ENCODE peak calls at places on chromosomes 3 and 15, in four cellular contexts. R is activated CD8-positive, alpha-beta T cell treated with anti-CD3 and anti-CD28 coated beads for 36 hours; V is CD8-positive, alpha-beta T cell; H is esophagus squamous epithelium. C is an unnamed sample.

GRCh38 chr3:167110906-167111305 is 269.2 kb downstream of the ZBBX start:
- DNase-seq in R (no peak), V (no peak), H (no peak), C (no peak)

GRCh38 chr15:42359990-42360389 is 689 bp downstream of the CAPN3 start:
- DNase-seq in R (no peak), V (no peak), H (no peak), C (no peak)

GRCh38 chr3:134201201-134202130 is 49.2 kb downstream of the RYK start:
- DNase-seq in R (no peak), V (no peak), H (no peak), C (no peak)

GRCh38 chr3:179687967-179688535 is 35.2 kb downstream of the USP13 start:
- DNase-seq in R (no peak), V (no peak), H (no peak), C (no peak)

GRCh38 chr3:101026244-101026643 is 33.0 kb upstream of the ABI3BP start:
- DNase-seq in R (no peak), V (no peak), H (no peak), C (no peak)

GRCh38 chr15:40265355-40265754 is 17.5 kb downstream of the ANKRD63 start:
- DNase-seq in R (no peak), V (no peak), H (no peak), C (no peak)

GRCh38 chr3:46607603-46608028 is 4.7 kb upstream of the FAM240A start:
- DNase-seq in R (no peak), V (no peak), H (no peak), C (no peak)

GRCh38 chr3:70927239-70927638 is 614.8 kb upstream of the MDFIC2 start:
- DNase-seq in R (no peak), V (no peak), H (no peak), C (no peak)

GRCh38 chr3:79016587-79017380 is 751.0 kb downstream of the ROBO1 start:
- DNase-seq in R (no peak), V (no peak), H (no peak), C (no peak)

GRCh38 chr3:4824948-4825325 is 154.3 kb upstream of the BHLHE40 start:
- DNase-seq in R (no peak), V (no peak), H (no peak), C (no peak)

GRCh38 chr3:77620009-77620408 is 580.1 kb downstream of the ROBO2 start:
- DNase-seq in R (no peak), V (no peak), H (no peak), C (no peak)

GRCh38 chr15:58438111-58438510 is 6.3 kb downstream of the LIPC start:
- DNase-seq in R (no peak), V (no peak), H (no peak), C (no peak)

GRCh38 chr3:131688370-131688769 is 185.6 kb upstream of the MRPL3 start:
- DNase-seq in R (no peak), V (no peak), H (no peak), C (no peak)

GRCh38 chr15:81792646-81793045 is 253.2 kb downstream of the MEX3B start:
- DNase-seq in R (no peak), V (no peak), H (no peak), C (no peak)

GRCh38 chr3:101574388-101575156 is 592 bp downstream of the PCNP start:
- DNase-seq in R (peak; percentile 65), V (peak; percentile 56), H (no peak), C (peak; percentile 41)

GRCh38 chr3:158165730-158166129 is 55.8 kb downstream of the RSRC1 start:
- DNase-seq in R (no peak), V (no peak), H (no peak), C (no peak)

GRCh38 chr15:31278056-31278445 is 48.6 kb upstream of the KLF13 start:
- DNase-seq in R (no peak), V (no peak), H (no peak), C (no peak)

GRCh38 chr3:64666171-64666581 is 21.6 kb downstream of the ADAMTS9 start:
- DNase-seq in R (no peak), V (no peak), H (no peak), C (no peak)

GRCh38 chr3:64667887-64668581 is 19.8 kb downstream of the ADAMTS9 start:
- DNase-seq in R (no peak), V (no peak), H (no peak), C (no peak)

GRCh38 chr3:64667138-64667537 is 20.7 kb downstream of the ADAMTS9 start:
- DNase-seq in R (no peak), V (no peak), H (no peak), C (no peak)

GRCh38 chr3:64673159-64673715 is 14.6 kb downstream of the ADAMTS9 start:
- DNase-seq in R (no peak), V (no peak), H (no peak), C (no peak)

DNA sequence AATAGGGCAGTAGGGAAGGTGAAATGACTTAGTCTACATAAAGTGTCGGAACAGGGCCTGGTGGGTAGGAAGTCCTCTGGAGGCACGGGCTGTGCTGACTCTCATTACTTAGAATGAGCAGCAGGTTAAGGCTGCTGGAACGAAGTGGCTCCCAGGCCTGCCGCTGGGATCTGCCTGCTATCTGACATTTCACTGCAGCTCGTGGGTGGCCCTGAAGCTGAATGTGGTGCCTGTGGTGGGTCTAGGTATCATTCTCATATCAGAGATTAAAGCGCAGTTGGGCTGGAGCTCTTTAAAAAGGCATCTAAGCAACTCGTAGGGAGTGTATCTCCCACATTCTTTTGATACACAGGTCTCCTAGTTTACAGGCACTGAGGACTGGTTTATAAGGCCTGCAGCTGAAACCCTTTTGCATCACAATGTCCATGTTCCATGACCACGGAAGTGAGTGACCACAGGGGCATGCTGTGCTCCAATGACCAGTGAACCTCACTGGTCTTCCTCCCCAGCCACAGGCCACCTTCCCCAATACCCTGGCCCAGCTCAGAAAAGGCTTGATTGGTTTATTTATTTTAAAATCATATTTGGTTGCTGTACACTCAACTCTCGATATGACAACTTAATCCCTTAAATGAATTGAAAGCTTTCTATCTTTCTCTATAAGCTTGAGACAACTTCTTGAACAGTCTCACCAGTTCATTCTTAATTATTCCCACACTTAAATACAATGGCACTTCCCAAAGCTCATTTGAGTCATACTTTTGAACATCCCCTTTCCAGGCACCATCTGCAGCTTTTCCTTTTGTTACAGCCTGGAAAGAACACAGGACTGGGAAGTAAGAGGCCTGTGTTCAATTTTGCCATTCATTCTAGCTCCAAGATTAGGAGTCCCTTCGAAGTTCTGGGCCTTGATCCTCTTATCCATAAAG is 19.0 kb downstream of the ADAMTS9 start:
- DNase-seq in R (no peak), V (no peak), H (no peak), C (no peak)
- TF ChIP-seq CTCF in R (no peak), V (no peak), H (no peak), C (no peak)

GRCh38 chr15:25346371-25346770 is 92.5 kb downstream of the UBE3A start:
- DNase-seq in R (no peak), V (no peak), H (no peak), C (no peak)

GRCh38 chr15:25347707-25348106 is 91.1 kb downstream of the UBE3A start:
- DNase-seq in R (no peak), V (no peak), H (no peak), C (no peak)

GRCh38 chr15:25342629-25343028 is 96.2 kb downstream of the UBE3A start:
- DNase-seq in R (no peak), V (no peak), H (no peak), C (no peak)

GRCh38 chr15:25345943-25346342 is 92.9 kb downstream of the UBE3A start:
- DNase-seq in R (no peak), V (no peak), H (no peak), C (no peak)
- TF ChIP-seq CTCF in R (no peak), V (no peak), H (peak; percentile 18), C (no peak)

GRCh38 chr15:35752134-35752466 is 206.1 kb upstream of the DPH6 start:
- DNase-seq in R (no peak), V (no peak), H (no peak), C (no peak)

GRCh38 chr15:35748105-35748504 is 202.1 kb upstream of the DPH6 start:
- DNase-seq in R (no peak), V (no peak), H (no peak), C (no peak)

GRCh38 chr15:35750051-35750450 is 204.1 kb upstream of the DPH6 start:
- DNase-seq in R (no peak), V (no peak), H (no peak), C (no peak)

GRCh38 chr15:35753486-35753885 is 207.5 kb upstream of the DPH6 start:
- DNase-seq in R (no peak), V (no peak), H (no peak), C (no peak)

DNA sequence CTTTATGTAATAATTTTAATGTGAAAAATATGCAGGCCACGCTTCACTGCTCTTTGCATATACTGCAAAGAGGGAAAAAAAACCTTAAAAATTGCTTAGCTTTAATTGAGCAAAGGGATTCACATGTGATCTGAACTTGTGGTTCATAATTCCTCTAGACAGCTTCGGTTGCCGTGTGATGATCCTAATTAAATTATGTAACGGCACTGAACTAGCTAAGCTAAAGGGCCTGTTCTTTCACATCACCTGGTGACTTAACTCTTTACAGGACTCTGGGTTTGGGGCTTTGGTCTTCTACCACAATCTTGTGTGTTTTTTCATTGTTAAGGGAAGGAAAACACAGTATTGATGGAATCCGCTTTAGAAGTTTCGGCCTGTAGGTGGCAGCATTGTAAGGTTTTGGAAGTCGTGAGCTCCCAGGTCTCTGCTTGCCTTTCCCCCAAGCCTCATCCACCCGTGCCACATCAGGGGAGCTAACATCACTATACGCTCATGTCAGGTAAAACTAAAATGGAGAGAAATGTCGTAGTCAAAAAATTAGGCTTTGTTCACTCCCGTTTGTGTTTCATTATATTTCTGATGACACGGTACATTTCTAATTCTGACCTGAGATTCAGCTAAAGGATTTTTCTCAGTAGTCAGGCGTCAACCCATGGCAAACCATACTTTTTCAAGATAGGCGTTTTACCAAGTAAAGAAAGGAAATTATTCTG is 205.6 kb upstream of the DPH6 start:
- DNase-seq in R (peak; percentile 73), V (peak; percentile 26), H (no peak), C (peak; percentile 44)
- TF ChIP-seq CTCF in R (peak; percentile 76), V (peak; percentile 48), H (peak; percentile 78), C (peak; percentile 73)

GRCh38 chr15:65918357-65918920 is 49.1 kb downstream of the RAB11A start:
- DNase-seq in R (no peak), V (no peak), H (no peak), C (no peak)
- TF ChIP-seq CTCF in R (no peak), V (no peak), H (no peak), C (no peak)

DNA sequence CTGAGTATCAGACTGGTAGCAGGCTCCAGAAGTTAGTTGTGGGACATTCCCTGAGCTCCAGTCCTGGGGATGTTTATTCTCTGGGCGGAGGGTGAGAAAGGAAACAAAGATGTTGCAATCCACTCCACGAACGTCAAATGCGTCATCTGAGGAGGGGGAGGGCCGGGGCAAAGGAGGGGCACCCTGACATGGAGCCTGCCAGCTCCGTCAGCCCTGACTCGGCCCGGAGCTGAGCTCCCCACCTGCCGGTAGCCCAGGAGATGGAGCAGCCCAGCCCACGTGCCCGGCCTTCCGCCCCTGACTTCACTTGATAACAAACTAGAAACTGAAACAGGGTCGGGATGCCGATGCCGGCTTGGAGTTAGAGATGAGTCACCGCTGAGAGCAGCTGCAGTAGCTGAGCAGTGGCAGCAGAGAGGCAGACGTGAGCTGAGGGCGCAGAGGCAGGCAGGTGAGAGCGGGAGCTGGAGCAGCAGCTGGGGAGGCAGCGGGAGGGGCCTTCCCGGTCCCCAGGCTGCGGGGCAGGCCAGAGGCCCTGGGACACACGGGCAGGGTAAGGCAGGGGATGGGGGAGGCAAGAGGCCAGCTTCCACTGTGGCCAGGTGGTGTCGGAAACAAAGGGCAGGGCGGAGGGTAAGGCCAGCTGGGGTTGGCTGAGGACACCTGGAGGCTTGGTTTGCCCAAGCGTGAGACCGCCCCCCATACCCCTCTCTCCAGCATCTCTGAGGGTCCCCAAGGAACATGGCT is at the start of gene ISG20:
- DNase-seq in R (peak; percentile 99), V (peak; percentile 96), H (peak; percentile 91), C (peak; percentile 88)
- TF ChIP-seq CTCF in R (peak; percentile 47), V (peak; percentile 63), H (peak; percentile 38), C (no peak)